ENCODE peak calls at places on chromosome 5, in four cellular contexts. One of them, this sample, is unnamed.

GRCh38 chr5:113050606-113051391 is 74.2 kb downstream of the DCP2 start:
- DNase-seq in IMR-90: peak
- DNase-seq in GM10248: no peak
- DNase-seq in HFFc6: peak
- DNase-seq in this sample: no peak

GRCh38 chr5:156394642-156395393 is 67.9 kb downstream of the SGCD start:
- DNase-seq in IMR-90: peak
- DNase-seq in HFFc6: no peak
- DNase-seq in GM10248: no peak
- DNase-seq in this sample: no peak

GRCh38 chr5:97676608-97677007 is 493.6 kb upstream of the RIOK2 start:
- DNase-seq in HFFc6: no peak
- DNase-seq in IMR-90: no peak
- DNase-seq in GM10248: no peak
- DNase-seq in this sample: no peak

GRCh38 chr5:170131235-170131634 is 25.5 kb downstream of the FOXI1 start:
- DNase-seq in HFFc6: no peak
- DNase-seq in IMR-90: no peak
- DNase-seq in GM10248: no peak
- DNase-seq in this sample: peak

GRCh38 chr5:14438195-14438606 is 143.4 kb upstream of the OTULINL start:
- DNase-seq in HFFc6: no peak
- DNase-seq in GM10248: peak
- DNase-seq in IMR-90: no peak
- DNase-seq in this sample: no peak

GRCh38 chr5:166083183-166083959 is 2208.1 kb upstream of the WWC1 start:
- DNase-seq in HFFc6: no peak
- DNase-seq in IMR-90: no peak
- DNase-seq in GM10248: no peak
- DNase-seq in this sample: no peak

GRCh38 chr5:132540764-132541163 is 2.6 kb downstream of the IL5 start:
- DNase-seq in GM10248: no peak
- DNase-seq in HFFc6: no peak
- DNase-seq in IMR-90: no peak
- DNase-seq in this sample: no peak

GRCh38 chr5:67773439-67773988 is 442.0 kb upstream of the PIK3R1 start:
- DNase-seq in GM10248: no peak
- DNase-seq in IMR-90: no peak
- DNase-seq in HFFc6: no peak
- DNase-seq in this sample: no peak

GRCh38 chr5:107567901-107568671 is 102.7 kb downstream of the EFNA5 start:
- DNase-seq in HFFc6: no peak
- DNase-seq in IMR-90: no peak
- DNase-seq in GM10248: no peak
- DNase-seq in this sample: no peak

GRCh38 chr5:36655171-36655570 is 48.8 kb downstream of the SLC1A3 start:
- DNase-seq in HFFc6: no peak
- DNase-seq in IMR-90: no peak
- DNase-seq in GM10248: no peak
- DNase-seq in this sample: no peak

GRCh38 chr5:115602585-115603125 is 376 bp upstream of the TICAM2 start:
- DNase-seq in HFFc6: no peak
- DNase-seq in GM10248: peak
- DNase-seq in IMR-90: no peak
- DNase-seq in this sample: no peak

GRCh38 chr5:30040483-30041116 is 1152.9 kb upstream of the CDH6 start:
- DNase-seq in GM10248: peak
- DNase-seq in HFFc6: peak
- DNase-seq in IMR-90: peak
- DNase-seq in this sample: no peak

GRCh38 chr5:179553875-179554274 is 3.5 kb downstream of the RUFY1 start:
- DNase-seq in IMR-90: peak
- DNase-seq in GM10248: no peak
- DNase-seq in HFFc6: peak
- DNase-seq in this sample: no peak

GRCh38 chr5:107512029-107512428 is 158.7 kb downstream of the EFNA5 start:
- DNase-seq in HFFc6: no peak
- DNase-seq in IMR-90: no peak
- DNase-seq in GM10248: no peak
- DNase-seq in this sample: no peak

GRCh38 chr5:73867344-73868335 is 241.6 kb downstream of the ARHGEF28 start:
- DNase-seq in HFFc6: peak
- DNase-seq in IMR-90: peak
- DNase-seq in GM10248: no peak
- DNase-seq in this sample: no peak

GRCh38 chr5:62256161-62257017 is 49.6 kb upstream of the KIF2A start:
- DNase-seq in GM10248: no peak
- DNase-seq in HFFc6: no peak
- DNase-seq in IMR-90: no peak
- DNase-seq in this sample: no peak

GRCh38 chr5:59506285-59506877 is 387.1 kb downstream of the PDE4D start:
- DNase-seq in GM10248: no peak
- DNase-seq in HFFc6: peak
- DNase-seq in IMR-90: peak
- DNase-seq in this sample: no peak

GRCh38 chr5:100647461-100648230 is 112.5 kb downstream of the FAM174A start:
- DNase-seq in IMR-90: no peak
- DNase-seq in GM10248: peak
- DNase-seq in HFFc6: no peak
- DNase-seq in this sample: no peak

GRCh38 chr5:88882321-88883038 is 504 bp downstream of the MEF2C start:
- DNase-seq in GM10248: no peak
- DNase-seq in HFFc6: no peak
- DNase-seq in IMR-90: peak
- DNase-seq in this sample: no peak

GRCh38 chr5:10456583-10457562 is 15.2 kb downstream of the ROPN1L start:
- DNase-seq in HFFc6: peak
- DNase-seq in IMR-90: peak
- DNase-seq in GM10248: no peak
- DNase-seq in this sample: no peak

GRCh38 chr5:170503970-170504525 is at the start of gene KCNIP1:
- DNase-seq in GM10248: no peak
- DNase-seq in IMR-90: no peak
- DNase-seq in HFFc6: no peak
- DNase-seq in this sample: no peak

GRCh38 chr5:147805030-147805454 is 22.5 kb upstream of the JAKMIP2 start:
- DNase-seq in HFFc6: no peak
- DNase-seq in GM10248: peak
- DNase-seq in IMR-90: no peak
- DNase-seq in this sample: no peak

GRCh38 chr5:36073595-36074216 is 7.0 kb upstream of the UGT3A2 start:
- DNase-seq in HFFc6: no peak
- DNase-seq in GM10248: peak
- DNase-seq in IMR-90: no peak
- DNase-seq in this sample: no peak

GRCh38 chr5:67262202-67262601 is 65.6 kb upstream of the CD180 start:
- DNase-seq in HFFc6: no peak
- DNase-seq in IMR-90: no peak
- DNase-seq in GM10248: no peak
- DNase-seq in this sample: no peak

GRCh38 chr5:108266235-108266634 is 115.7 kb downstream of the FBXL17 start:
- DNase-seq in IMR-90: peak
- DNase-seq in GM10248: no peak
- DNase-seq in HFFc6: no peak
- DNase-seq in this sample: no peak

GRCh38 chr5:79143684-79144379 is 32.2 kb downstream of the BHMT start:
- DNase-seq in HFFc6: peak
- DNase-seq in GM10248: no peak
- DNase-seq in IMR-90: peak
- DNase-seq in this sample: peak

GRCh38 chr5:80245986-80246781 is 9.7 kb downstream of the SERINC5 start:
- DNase-seq in GM10248: no peak
- DNase-seq in IMR-90: peak
- DNase-seq in HFFc6: peak
- DNase-seq in this sample: no peak

GRCh38 chr5:40480392-40480791 is 199.3 kb upstream of the PTGER4 start:
- DNase-seq in GM10248: no peak
- DNase-seq in HFFc6: peak
- DNase-seq in IMR-90: no peak
- DNase-seq in this sample: no peak

GRCh38 chr5:35622974-35623373 is 5.3 kb downstream of the SPEF2 start:
- DNase-seq in GM10248: no peak
- DNase-seq in IMR-90: no peak
- DNase-seq in HFFc6: no peak
- DNase-seq in this sample: no peak

GRCh38 chr5:32645246-32645645 is 59.9 kb downstream of the SUB1 start:
- DNase-seq in HFFc6: no peak
- DNase-seq in IMR-90: no peak
- DNase-seq in GM10248: no peak
- DNase-seq in this sample: no peak

GRCh38 chr5:119049824-119050449 is 20.9 kb upstream of the DMXL1 start:
- DNase-seq in HFFc6: peak
- DNase-seq in GM10248: no peak
- DNase-seq in IMR-90: peak
- DNase-seq in this sample: no peak

GRCh38 chr5:140116716-140117115 is 2.8 kb downstream of the PURA start:
- DNase-seq in GM10248: no peak
- DNase-seq in IMR-90: no peak
- DNase-seq in HFFc6: no peak
- DNase-seq in this sample: no peak

GRCh38 chr5:140117523-140117922 is 3.6 kb downstream of the PURA start:
- DNase-seq in IMR-90: no peak
- DNase-seq in GM10248: no peak
- DNase-seq in HFFc6: no peak
- DNase-seq in this sample: no peak

GRCh38 chr5:140114341-140115185 is 654 bp downstream of the PURA start:
- DNase-seq in GM10248: peak
- DNase-seq in IMR-90: peak
- DNase-seq in HFFc6: peak
- DNase-seq in this sample: peak

GRCh38 chr5:140115186-140115500 is 1.2 kb downstream of the PURA start:
- DNase-seq in HFFc6: no peak
- DNase-seq in IMR-90: no peak
- DNase-seq in GM10248: no peak
- DNase-seq in this sample: no peak

GRCh38 chr5:140118294-140118936 is 4.5 kb downstream of the PURA start:
- DNase-seq in GM10248: no peak
- DNase-seq in HFFc6: no peak
- DNase-seq in IMR-90: peak
- DNase-seq in this sample: no peak
- TF ChIP-seq CTCF in GM10248: no peak
- TF ChIP-seq CTCF in HFFc6: no peak
- TF ChIP-seq CTCF in IMR-90: no peak
- TF ChIP-seq CTCF in this sample: peak

GRCh38 chr5:426392-426976 is 16.5 kb upstream of the EXOC3 start:
- DNase-seq in HFFc6: no peak
- DNase-seq in GM10248: no peak
- DNase-seq in IMR-90: no peak
- DNase-seq in this sample: no peak

GRCh38 chr5:427415-428087 is 15.4 kb upstream of the EXOC3 start:
- DNase-seq in GM10248: no peak
- DNase-seq in IMR-90: no peak
- DNase-seq in HFFc6: no peak
- DNase-seq in this sample: peak

GRCh38 chr5:423626-424258 is 19.2 kb upstream of the EXOC3 start:
- DNase-seq in IMR-90: no peak
- DNase-seq in HFFc6: no peak
- DNase-seq in GM10248: no peak
- DNase-seq in this sample: no peak

GRCh38 chr5:424259-425110 is 18.5 kb upstream of the EXOC3 start:
- DNase-seq in IMR-90: peak
- DNase-seq in GM10248: peak
- DNase-seq in HFFc6: peak
- DNase-seq in this sample: no peak

DNA sequence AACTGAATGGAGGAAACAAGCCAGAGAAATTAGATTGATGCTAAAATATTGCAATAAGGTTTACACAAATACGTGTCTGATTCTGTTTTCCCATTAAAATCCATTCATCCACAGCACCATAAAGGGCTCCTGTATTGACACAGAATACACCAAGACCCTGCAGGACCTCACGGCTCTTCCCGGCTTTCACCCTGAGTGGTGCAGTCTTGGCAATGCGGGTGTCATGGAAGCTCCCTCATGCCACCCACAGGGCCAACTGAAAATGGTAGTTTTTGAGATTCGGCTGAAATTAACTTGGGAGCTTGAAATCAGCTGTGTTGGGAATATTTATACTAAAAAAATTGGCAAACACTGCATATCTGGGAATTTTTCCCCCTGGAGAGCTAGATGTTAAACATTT is 17.3 kb upstream of the EXOC3 start:
- DNase-seq in HFFc6: no peak
- DNase-seq in GM10248: no peak
- DNase-seq in IMR-90: no peak
- DNase-seq in this sample: no peak
- TF ChIP-seq CTCF in HFFc6: peak
- TF ChIP-seq CTCF in GM10248: no peak
- TF ChIP-seq CTCF in IMR-90: no peak
- TF ChIP-seq CTCF in this sample: peak

GRCh38 chr5:126499742-126500396 is 76.7 kb downstream of the GRAMD2B start:
- DNase-seq in HFFc6: no peak
- DNase-seq in IMR-90: no peak
- DNase-seq in GM10248: peak
- DNase-seq in this sample: no peak
- TF ChIP-seq CTCF in HFFc6: peak
- TF ChIP-seq CTCF in IMR-90: peak
- TF ChIP-seq CTCF in GM10248: peak
- TF ChIP-seq CTCF in this sample: peak

GRCh38 chr5:136308396-136308795 is 56.9 kb downstream of the TRPC7 start:
- DNase-seq in HFFc6: no peak
- DNase-seq in IMR-90: no peak
- DNase-seq in GM10248: no peak
- DNase-seq in this sample: no peak
- TF ChIP-seq CTCF in HFFc6: no peak
- TF ChIP-seq CTCF in IMR-90: peak
- TF ChIP-seq CTCF in GM10248: peak
- TF ChIP-seq CTCF in this sample: no peak

GRCh38 chr5:7589800-7590199 is 193.9 kb downstream of the ADCY2 start:
- DNase-seq in GM10248: no peak
- DNase-seq in IMR-90: no peak
- DNase-seq in HFFc6: no peak
- DNase-seq in this sample: no peak

GRCh38 chr5:7597058-7597457 is 201.1 kb downstream of the ADCY2 start:
- DNase-seq in GM10248: no peak
- DNase-seq in IMR-90: no peak
- DNase-seq in HFFc6: no peak
- DNase-seq in this sample: no peak

GRCh38 chr5:7592910-7593309 is 197.0 kb downstream of the ADCY2 start:
- DNase-seq in IMR-90: no peak
- DNase-seq in HFFc6: no peak
- DNase-seq in GM10248: no peak
- DNase-seq in this sample: no peak
- TF ChIP-seq CTCF in IMR-90: no peak
- TF ChIP-seq CTCF in HFFc6: peak
- TF ChIP-seq CTCF in GM10248: peak
- TF ChIP-seq CTCF in this sample: peak

GRCh38 chr5:82815871-82816270 is 261.3 kb downstream of the TMEM167A start:
- DNase-seq in GM10248: no peak
- DNase-seq in IMR-90: no peak
- DNase-seq in HFFc6: no peak
- DNase-seq in this sample: no peak
- TF ChIP-seq CTCF in GM10248: no peak
- TF ChIP-seq CTCF in IMR-90: no peak
- TF ChIP-seq CTCF in HFFc6: no peak
- TF ChIP-seq CTCF in this sample: no peak